ENCODE peak calls at places on chromosomes 2 and 18, in five cellular contexts. One of them, this sample, is unnamed.
A peak's percentile ranks its signal among the peaks of the same experiment; 100 is the strongest.

GRCh38 chr2:121501070-121501469 is 29.6 kb upstream of the RNU4ATAC start:
- DNase-seq in cardiac muscle cell: peak; percentile 72
- DNase-seq in adrenal gland: no peak
- DNase-seq in IMR-90: peak; percentile 85
- DNase-seq in CD8-positive, alpha-beta memory T cell: no peak
- DNase-seq in this sample: no peak

GRCh38 chr2:190587106-190587505 is 52.6 kb upstream of the NEMP2 start:
- DNase-seq in cardiac muscle cell: no peak
- DNase-seq in adrenal gland: no peak
- DNase-seq in IMR-90: no peak
- DNase-seq in CD8-positive, alpha-beta memory T cell: no peak
- DNase-seq in this sample: no peak

GRCh38 chr2:109324859-109325258 is 195.9 kb downstream of the SH3RF3 start:
- DNase-seq in cardiac muscle cell: peak; percentile 98
- DNase-seq in adrenal gland: peak; percentile 52
- DNase-seq in IMR-90: peak; percentile 95
- DNase-seq in CD8-positive, alpha-beta memory T cell: no peak
- DNase-seq in this sample: no peak

GRCh38 chr2:117875786-117876185 is 61.3 kb downstream of the DDX18 start:
- DNase-seq in cardiac muscle cell: no peak
- DNase-seq in adrenal gland: no peak
- DNase-seq in IMR-90: no peak
- DNase-seq in CD8-positive, alpha-beta memory T cell: no peak
- DNase-seq in this sample: no peak

GRCh38 chr2:189146553-189146952 is 33.0 kb downstream of the COL5A2 start:
- DNase-seq in cardiac muscle cell: no peak
- DNase-seq in adrenal gland: no peak
- DNase-seq in IMR-90: no peak
- DNase-seq in CD8-positive, alpha-beta memory T cell: no peak
- DNase-seq in this sample: no peak

GRCh38 chr2:58923869-58924268 is 682.7 kb upstream of the FANCL start:
- DNase-seq in cardiac muscle cell: no peak
- DNase-seq in adrenal gland: no peak
- DNase-seq in IMR-90: peak; percentile 94
- DNase-seq in CD8-positive, alpha-beta memory T cell: no peak
- DNase-seq in this sample: no peak

GRCh38 chr18:6001867-6002266 is 106.5 kb upstream of the TMEM200C start:
- DNase-seq in cardiac muscle cell: peak; percentile 11
- DNase-seq in adrenal gland: no peak
- DNase-seq in IMR-90: peak; percentile 62
- DNase-seq in CD8-positive, alpha-beta memory T cell: no peak
- DNase-seq in this sample: no peak

GRCh38 chr2:188466761-188467160 is 175.1 kb downstream of the GULP1 start:
- DNase-seq in cardiac muscle cell: no peak
- DNase-seq in adrenal gland: no peak
- DNase-seq in IMR-90: no peak
- DNase-seq in CD8-positive, alpha-beta memory T cell: no peak
- DNase-seq in this sample: no peak

GRCh38 chr2:144995482-144995881 is 475.6 kb upstream of the ZEB2 start:
- DNase-seq in cardiac muscle cell: peak; percentile 64
- DNase-seq in adrenal gland: no peak
- DNase-seq in IMR-90: no peak
- DNase-seq in CD8-positive, alpha-beta memory T cell: no peak
- DNase-seq in this sample: no peak

GRCh38 chr2:144115892-144116291 is 404.0 kb downstream of the ZEB2 start:
- DNase-seq in cardiac muscle cell: no peak
- DNase-seq in adrenal gland: no peak
- DNase-seq in IMR-90: peak; percentile 69
- DNase-seq in CD8-positive, alpha-beta memory T cell: no peak
- DNase-seq in this sample: no peak

GRCh38 chr2:127165539-127165935 is 54.6 kb downstream of the CYP27C1 start:
- DNase-seq in cardiac muscle cell: no peak
- DNase-seq in adrenal gland: no peak
- DNase-seq in IMR-90: no peak
- DNase-seq in CD8-positive, alpha-beta memory T cell: no peak
- DNase-seq in this sample: no peak

GRCh38 chr2:134124047-134124753 is 129.7 kb upstream of the MGAT5 start:
- DNase-seq in cardiac muscle cell: no peak
- DNase-seq in adrenal gland: no peak
- DNase-seq in IMR-90: peak; percentile 22
- DNase-seq in CD8-positive, alpha-beta memory T cell: no peak
- DNase-seq in this sample: peak; percentile 56

GRCh38 chr2:14524803-14525080 is 107.8 kb upstream of the LRATD1 start:
- DNase-seq in cardiac muscle cell: no peak
- DNase-seq in adrenal gland: no peak
- DNase-seq in IMR-90: peak; percentile 55
- DNase-seq in CD8-positive, alpha-beta memory T cell: no peak
- DNase-seq in this sample: no peak

GRCh38 chr2:164661349-164661748 is 40.1 kb upstream of the GRB14 start:
- DNase-seq in cardiac muscle cell: peak; percentile 52
- DNase-seq in adrenal gland: no peak
- DNase-seq in IMR-90: peak; percentile 1
- DNase-seq in CD8-positive, alpha-beta memory T cell: no peak
- DNase-seq in this sample: no peak

GRCh38 chr18:457120-457519 is 43.4 kb downstream of the COLEC12 start:
- DNase-seq in cardiac muscle cell: peak; percentile 95
- DNase-seq in adrenal gland: peak; percentile 24
- DNase-seq in IMR-90: peak; percentile 70
- DNase-seq in CD8-positive, alpha-beta memory T cell: no peak
- DNase-seq in this sample: peak; percentile 65

DNA sequence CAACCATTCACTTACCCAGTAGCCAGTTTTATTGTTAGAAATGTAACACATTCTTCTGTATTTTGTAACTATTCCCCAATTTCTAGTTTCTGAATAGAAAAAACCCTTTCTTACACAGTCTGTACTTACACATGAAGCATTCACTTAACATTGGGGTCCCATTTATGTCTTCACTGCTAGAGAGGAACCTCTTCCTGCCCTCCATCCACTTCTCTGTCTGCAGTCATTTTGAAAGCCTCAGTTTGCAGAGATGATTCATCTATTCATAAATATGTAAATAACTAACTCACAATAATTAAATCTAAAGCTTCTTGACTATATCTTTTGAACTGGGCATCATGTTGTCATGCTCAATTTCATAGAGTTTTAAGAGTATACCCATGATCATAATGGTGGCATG is 55.9 kb downstream of the ZRANB3 start:
- DNase-seq in cardiac muscle cell: no peak
- DNase-seq in adrenal gland: no peak
- DNase-seq in IMR-90: no peak
- DNase-seq in CD8-positive, alpha-beta memory T cell: no peak
- DNase-seq in this sample: no peak
- H3K27me3 ChIP-seq in cardiac muscle cell: no peaks in the 10 kb centered on the region
- H3K27me3 ChIP-seq in adrenal gland: no peaks in the 10 kb centered on the region
- H3K27me3 ChIP-seq in IMR-90: no peaks in the 10 kb centered on the region
- H3K27me3 ChIP-seq in CD8-positive, alpha-beta memory T cell: no peaks in the 10 kb centered on the region
- H3K27me3 ChIP-seq in this sample: no peaks in the 10 kb centered on the region

GRCh38 chr2:178723786-178724346 is 83.4 kb downstream of the TTN start:
- DNase-seq in cardiac muscle cell: no peak
- DNase-seq in adrenal gland: no peak
- DNase-seq in IMR-90: no peak
- DNase-seq in CD8-positive, alpha-beta memory T cell: no peak
- DNase-seq in this sample: no peak
- H3K27me3 ChIP-seq in cardiac muscle cell: no peaks in the 10 kb centered on the region
- H3K27me3 ChIP-seq in adrenal gland: no peaks in the 10 kb centered on the region
- H3K27me3 ChIP-seq in IMR-90: no peaks in the 10 kb centered on the region
- H3K27me3 ChIP-seq in CD8-positive, alpha-beta memory T cell: no peaks in the 10 kb centered on the region
- H3K27me3 ChIP-seq in this sample: no peaks in the 10 kb centered on the region

GRCh38 chr2:178193496-178193822 is 853 bp upstream of the OSBPL6 start:
- DNase-seq in cardiac muscle cell: no peak
- DNase-seq in adrenal gland: no peak
- DNase-seq in IMR-90: peak; percentile 4
- DNase-seq in CD8-positive, alpha-beta memory T cell: no peak
- DNase-seq in this sample: no peak
- H3K27me3 ChIP-seq in cardiac muscle cell: peaks cover 30% of the 10 kb centered on the region
- H3K27me3 ChIP-seq in adrenal gland: peaks cover 12% of the 10 kb centered on the region
- H3K27me3 ChIP-seq in IMR-90: no peaks in the 10 kb centered on the region
- H3K27me3 ChIP-seq in CD8-positive, alpha-beta memory T cell: peaks cover 6% of the 10 kb centered on the region
- H3K27me3 ChIP-seq in this sample: no peaks in the 10 kb centered on the region

GRCh38 chr2:18723219-18723618 is 133.8 kb upstream of the NT5C1B start:
- DNase-seq in cardiac muscle cell: no peak
- DNase-seq in adrenal gland: no peak
- DNase-seq in IMR-90: no peak
- DNase-seq in CD8-positive, alpha-beta memory T cell: no peak
- DNase-seq in this sample: no peak
- H3K27me3 ChIP-seq in cardiac muscle cell: no peaks in the 10 kb centered on the region
- H3K27me3 ChIP-seq in adrenal gland: no peaks in the 10 kb centered on the region
- H3K27me3 ChIP-seq in IMR-90: no peaks in the 10 kb centered on the region
- H3K27me3 ChIP-seq in CD8-positive, alpha-beta memory T cell: no peaks in the 10 kb centered on the region
- H3K27me3 ChIP-seq in this sample: no peaks in the 10 kb centered on the region

GRCh38 chr2:15941970-15942710 is 1.8 kb downstream of the MYCN start:
- DNase-seq in cardiac muscle cell: no peak
- DNase-seq in adrenal gland: no peak
- DNase-seq in IMR-90: no peak
- DNase-seq in CD8-positive, alpha-beta memory T cell: no peak
- DNase-seq in this sample: peak; percentile 82
- H3K27me3 ChIP-seq in cardiac muscle cell: no peaks in the 10 kb centered on the region
- H3K27me3 ChIP-seq in adrenal gland: peaks cover 35% of the 10 kb centered on the region
- H3K27me3 ChIP-seq in IMR-90: peaks cover 33% of the 10 kb centered on the region
- H3K27me3 ChIP-seq in CD8-positive, alpha-beta memory T cell: peaks cover 17% of the 10 kb centered on the region
- H3K27me3 ChIP-seq in this sample: peaks cover 41% of the 10 kb centered on the region

GRCh38 chr18:50055474-50055873 is 139.5 kb downstream of the MYO5B start:
- DNase-seq in cardiac muscle cell: no peak
- DNase-seq in adrenal gland: no peak
- DNase-seq in IMR-90: no peak
- DNase-seq in CD8-positive, alpha-beta memory T cell: no peak
- DNase-seq in this sample: no peak

GRCh38 chr18:50057009-50057408 is 137.9 kb downstream of the MYO5B start:
- DNase-seq in cardiac muscle cell: no peak
- DNase-seq in adrenal gland: no peak
- DNase-seq in IMR-90: no peak
- DNase-seq in CD8-positive, alpha-beta memory T cell: no peak
- DNase-seq in this sample: no peak

GRCh38 chr18:50056185-50056584 is 138.8 kb downstream of the MYO5B start:
- DNase-seq in cardiac muscle cell: no peak
- DNase-seq in adrenal gland: no peak
- DNase-seq in IMR-90: no peak
- DNase-seq in CD8-positive, alpha-beta memory T cell: no peak
- DNase-seq in this sample: no peak

GRCh38 chr18:50060822-50061221 is 134.1 kb downstream of the MYO5B start:
- DNase-seq in cardiac muscle cell: no peak
- DNase-seq in adrenal gland: no peak
- DNase-seq in IMR-90: no peak
- DNase-seq in CD8-positive, alpha-beta memory T cell: no peak
- DNase-seq in this sample: no peak

DNA sequence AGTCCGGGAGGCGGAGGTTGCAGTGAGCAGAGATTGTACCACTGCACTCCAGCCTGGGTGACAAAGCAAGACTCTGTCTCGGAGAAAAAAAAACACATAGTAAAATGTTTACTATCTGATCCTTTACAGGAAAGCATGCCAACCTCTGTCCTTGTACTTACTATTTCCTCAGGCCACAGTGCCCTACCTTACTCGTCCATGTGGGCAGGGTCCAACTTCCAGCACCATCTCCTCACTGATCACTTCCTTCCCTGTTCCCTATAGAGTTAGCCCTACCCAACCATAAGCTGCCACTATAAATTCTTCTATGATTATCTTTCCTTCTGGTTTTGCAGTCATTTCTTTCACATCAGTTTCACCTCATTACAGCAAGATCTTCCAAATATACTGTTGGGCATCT is 136.2 kb downstream of the MYO5B start:
- DNase-seq in cardiac muscle cell: no peak
- DNase-seq in adrenal gland: no peak
- DNase-seq in IMR-90: no peak
- DNase-seq in CD8-positive, alpha-beta memory T cell: no peak
- DNase-seq in this sample: no peak
- H3K27me3 ChIP-seq in cardiac muscle cell: peaks cover 11% of the 10 kb centered on the region
- H3K27me3 ChIP-seq in adrenal gland: no peaks in the 10 kb centered on the region
- H3K27me3 ChIP-seq in IMR-90: no peaks in the 10 kb centered on the region
- H3K27me3 ChIP-seq in CD8-positive, alpha-beta memory T cell: no peaks in the 10 kb centered on the region
- H3K27me3 ChIP-seq in this sample: no peaks in the 10 kb centered on the region

GRCh38 chr2:230325316-230326243 is 1.4 kb upstream of the SP140L start:
- DNase-seq in cardiac muscle cell: no peak
- DNase-seq in adrenal gland: no peak
- DNase-seq in IMR-90: no peak
- DNase-seq in CD8-positive, alpha-beta memory T cell: no peak
- DNase-seq in this sample: no peak
- H3K27me3 ChIP-seq in cardiac muscle cell: no peaks in the 10 kb centered on the region
- H3K27me3 ChIP-seq in adrenal gland: no peaks in the 10 kb centered on the region
- H3K27me3 ChIP-seq in IMR-90: no peaks in the 10 kb centered on the region
- H3K27me3 ChIP-seq in CD8-positive, alpha-beta memory T cell: no peaks in the 10 kb centered on the region
- H3K27me3 ChIP-seq in this sample: no peaks in the 10 kb centered on the region

This sample was measured in SK-N-SH.